ENCODE peak calls at places on chromosomes 4 and X, in ten cellular contexts. C is amygdala, D is NCI-H2081, P is KBM-7, K is EL, I is cardiac fibroblast, Y is OCI-M1, L is Peyer's patch, M is endothelial cell, N is NCI-H2107. F is an unnamed sample.

GRCh38 chrX:48474127-48474526 is 1.9 kb upstream of the FTSJ1 start:
- DNase-seq in N (no peak), M (peak; percentile 21), P (peak; percentile 66), D (no peak), Y (peak; percentile 40), K (peak; percentile 26), I (peak; percentile 47), L (no peak), C (no peak), F (no peak)

GRCh38 chr4:3031357-3032064 is 42.8 kb downstream of the HTT-AS start:
- DNase-seq in D (no peak), K (no peak), L (no peak), M (no peak), P (no peak), C (no peak), I (no peak), Y (no peak), N (no peak), F (no peak)

GRCh38 chr4:181536196-181536746 is 706.9 kb upstream of the TENM3 start:
- DNase-seq in Y (no peak), L (no peak), N (no peak), K (no peak), M (no peak), C (no peak), I (peak; percentile 3), D (no peak), P (no peak), F (no peak)

GRCh38 chrX:74705269-74705668 is 90.8 kb upstream of the RLIM start:
- DNase-seq in M (no peak), Y (no peak), D (no peak), C (no peak), L (no peak), N (no peak), K (no peak), I (no peak), P (no peak), F (no peak)

GRCh38 chr4:6523251-6523650 is 50.8 kb upstream of the PPP2R2C start:
- DNase-seq in L (no peak), D (no peak), C (no peak), K (no peak), Y (no peak), I (peak; percentile 72), N (no peak), P (no peak), M (no peak), F (peak; percentile 66)

GRCh38 chr4:1910643-1911042 is 39.5 kb downstream of the NSD2 start:
- DNase-seq in D (peak; percentile 34), Y (peak; percentile 66), K (peak; percentile 43), P (peak; percentile 58), C (peak; percentile 20), I (peak; percentile 74), N (no peak), M (peak; percentile 67), L (no peak), F (peak; percentile 17)

GRCh38 chr4:113060853-113061252 is 11.4 kb downstream of the ANK2 start:
- DNase-seq in L (no peak), M (no peak), D (peak; percentile 66), N (no peak), K (no peak), C (no peak), I (no peak), Y (peak; percentile 24), P (no peak), F (no peak)

GRCh38 chr4:138053601-138054322 is 188.4 kb downstream of the SLC7A11 start:
- DNase-seq in L (no peak), Y (no peak), D (no peak), P (no peak), I (peak; percentile 91), N (no peak), C (no peak), K (peak; percentile 91), M (no peak), F (peak; percentile 84)

GRCh38 chrX:7283741-7284140 is 135.8 kb upstream of the PUDP start:
- DNase-seq in D (no peak), C (no peak), M (no peak), I (no peak), K (no peak), P (no peak), N (no peak), Y (no peak), L (no peak), F (no peak)

GRCh38 chr4:95761441-95761840 is 78.5 kb upstream of the PDHA2 start:
- DNase-seq in C (no peak), D (no peak), P (no peak), K (no peak), N (no peak), Y (peak; percentile 19), I (peak; percentile 82), M (no peak), L (no peak), F (no peak)

GRCh38 chrX:94058728-94059382 is 384.8 kb downstream of the FAM133A start:
- DNase-seq in M (peak; percentile 20), C (no peak), D (peak; percentile 57), L (no peak), Y (peak; percentile 60), P (peak; percentile 28), N (no peak), K (no peak), I (peak; percentile 5), F (no peak)

GRCh38 chrX:8988456-8988855 is 45.5 kb downstream of the FAM9B start:
- DNase-seq in C (no peak), K (peak; percentile 17), N (no peak), P (no peak), M (no peak), L (no peak), I (peak; percentile 28), Y (no peak), D (no peak), F (no peak)

GRCh38 chr4:22692736-22693135 is at the start of gene GBA3:
- DNase-seq in K (no peak), P (no peak), M (no peak), L (no peak), Y (no peak), D (peak; percentile 14), I (no peak), N (no peak), C (no peak), F (no peak)